ENCODE peak calls at places on chromosomes 6 and 20, in ten cellular contexts. One of them, this sample, is unnamed.

GRCh38 chr6:144134176-144134575 is 16.1 kb upstream of the STX11 start:
- DNase-seq in BE2C: no peak
- DNase-seq in pancreas: no peak
- DNase-seq in lower leg skin: no peak
- DNase-seq in psoas muscle: no peak
- DNase-seq in Calu3: no peak
- DNase-seq in HFFc6: no peak
- DNase-seq in neural crest cell: no peak
- DNase-seq in HepG2: no peak
- DNase-seq in GM13977: no peak
- DNase-seq in this sample: no peak

GRCh38 chr20:63536241-63536977 is 767 bp downstream of the PTK6 start:
- DNase-seq in psoas muscle: no peak
- DNase-seq in GM13977: no peak
- DNase-seq in HepG2: no peak
- DNase-seq in neural crest cell: no peak
- DNase-seq in HFFc6: no peak
- DNase-seq in lower leg skin: no peak
- DNase-seq in BE2C: peak; percentile 83
- DNase-seq in pancreas: peak; percentile 59
- DNase-seq in Calu3: peak; percentile 66
- DNase-seq in this sample: no peak

GRCh38 chr6:12068899-12069557 is 56.9 kb downstream of the HIVEP1 start:
- DNase-seq in HepG2: no peak
- DNase-seq in GM13977: no peak
- DNase-seq in lower leg skin: no peak
- DNase-seq in Calu3: no peak
- DNase-seq in neural crest cell: no peak
- DNase-seq in HFFc6: no peak
- DNase-seq in BE2C: no peak
- DNase-seq in psoas muscle: no peak
- DNase-seq in pancreas: no peak
- DNase-seq in this sample: no peak

GRCh38 chr20:24633026-24633425 is 163.6 kb downstream of the SYNDIG1 start:
- DNase-seq in neural crest cell: no peak
- DNase-seq in pancreas: no peak
- DNase-seq in psoas muscle: no peak
- DNase-seq in GM13977: no peak
- DNase-seq in HepG2: no peak
- DNase-seq in HFFc6: peak; percentile 27
- DNase-seq in Calu3: no peak
- DNase-seq in BE2C: no peak
- DNase-seq in lower leg skin: no peak
- DNase-seq in this sample: no peak

GRCh38 chr6:49416195-49416594 is 46.9 kb downstream of the MMUT start:
- DNase-seq in HFFc6: no peak
- DNase-seq in GM13977: no peak
- DNase-seq in Calu3: no peak
- DNase-seq in lower leg skin: no peak
- DNase-seq in pancreas: no peak
- DNase-seq in psoas muscle: no peak
- DNase-seq in HepG2: no peak
- DNase-seq in neural crest cell: no peak
- DNase-seq in BE2C: no peak
- DNase-seq in this sample: no peak

GRCh38 chr6:116206231-116206903 is 47.5 kb downstream of the TSPYL4 start:
- DNase-seq in neural crest cell: no peak
- DNase-seq in HFFc6: peak; percentile 10
- DNase-seq in Calu3: no peak
- DNase-seq in pancreas: no peak
- DNase-seq in GM13977: no peak
- DNase-seq in BE2C: no peak
- DNase-seq in HepG2: no peak
- DNase-seq in lower leg skin: no peak
- DNase-seq in psoas muscle: no peak
- DNase-seq in this sample: no peak

GRCh38 chr20:63979549-63980316 is at the start of gene SAMD10:
- DNase-seq in neural crest cell: peak; percentile 45
- DNase-seq in Calu3: peak; percentile 81
- DNase-seq in BE2C: peak; percentile 90
- DNase-seq in lower leg skin: no peak
- DNase-seq in pancreas: no peak
- DNase-seq in HepG2: peak; percentile 70
- DNase-seq in psoas muscle: peak; percentile 69
- DNase-seq in GM13977: peak; percentile 89
- DNase-seq in HFFc6: no peak
- DNase-seq in this sample: peak; percentile 86

GRCh38 chr6:53119772-53120409 is 28.8 kb downstream of the GCM1 start:
- DNase-seq in lower leg skin: no peak
- DNase-seq in BE2C: no peak
- DNase-seq in psoas muscle: no peak
- DNase-seq in pancreas: peak; percentile 39
- DNase-seq in HFFc6: peak; percentile 68
- DNase-seq in GM13977: no peak
- DNase-seq in HepG2: peak; percentile 92
- DNase-seq in neural crest cell: no peak
- DNase-seq in Calu3: peak; percentile 46
- DNase-seq in this sample: no peak

GRCh38 chr20:19264191-19264590 is 51.7 kb downstream of the SLC24A3 start:
- DNase-seq in pancreas: no peak
- DNase-seq in neural crest cell: no peak
- DNase-seq in HepG2: no peak
- DNase-seq in GM13977: no peak
- DNase-seq in lower leg skin: no peak
- DNase-seq in psoas muscle: no peak
- DNase-seq in Calu3: no peak
- DNase-seq in BE2C: no peak
- DNase-seq in HFFc6: no peak
- DNase-seq in this sample: no peak

GRCh38 chr20:15396026-15396425 is 1058.6 kb upstream of the FLRT3 start:
- DNase-seq in GM13977: no peak
- DNase-seq in psoas muscle: no peak
- DNase-seq in neural crest cell: no peak
- DNase-seq in lower leg skin: no peak
- DNase-seq in HFFc6: no peak
- DNase-seq in Calu3: no peak
- DNase-seq in HepG2: no peak
- DNase-seq in pancreas: no peak
- DNase-seq in BE2C: no peak
- DNase-seq in this sample: no peak

GRCh38 chr6:100366419-100366818 is 98.3 kb downstream of the SIM1 start:
- DNase-seq in pancreas: no peak
- DNase-seq in GM13977: no peak
- DNase-seq in Calu3: no peak
- DNase-seq in BE2C: no peak
- DNase-seq in HFFc6: peak; percentile 62
- DNase-seq in HepG2: no peak
- DNase-seq in neural crest cell: no peak
- DNase-seq in lower leg skin: no peak
- DNase-seq in psoas muscle: no peak
- DNase-seq in this sample: no peak

DNA sequence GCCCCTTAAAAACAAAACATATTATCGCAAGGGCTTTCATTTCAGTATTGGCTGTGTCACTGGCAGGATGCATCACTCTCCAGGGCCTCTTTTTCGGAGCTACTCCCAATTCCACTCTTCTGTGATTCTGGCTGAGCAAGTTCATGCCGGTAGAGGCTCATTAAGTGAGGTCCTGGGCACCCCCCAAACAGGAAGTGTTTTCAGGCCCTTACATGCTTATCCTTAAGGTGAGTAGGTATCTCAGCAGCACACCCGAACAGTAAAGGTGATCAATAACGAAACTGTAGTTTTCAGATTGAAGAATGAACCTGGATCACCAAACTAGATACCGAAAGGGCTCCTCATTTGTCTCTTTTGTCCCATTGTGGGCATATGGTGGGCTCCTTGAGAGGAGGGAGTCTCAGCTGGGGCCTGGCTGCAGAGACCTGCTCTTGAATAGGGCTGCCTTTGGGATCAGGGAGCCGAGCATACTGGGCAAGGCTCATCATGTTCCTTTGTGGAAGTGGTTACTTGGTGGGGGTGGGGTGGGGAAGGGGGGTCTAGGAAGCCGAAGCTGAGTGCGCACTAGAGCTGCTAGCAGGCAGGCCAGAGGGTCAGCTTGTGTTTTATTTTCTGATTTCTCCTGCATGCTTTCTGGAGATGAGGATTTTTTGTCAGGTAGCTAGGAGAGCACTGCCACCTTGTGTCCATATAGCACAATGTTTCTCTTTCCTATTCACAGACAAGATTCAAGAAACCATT is 65.2 kb downstream of the CDS2 start:
- DNase-seq in psoas muscle: no peak
- DNase-seq in lower leg skin: no peak
- DNase-seq in neural crest cell: no peak
- DNase-seq in HepG2: peak; percentile 90
- DNase-seq in HFFc6: peak; percentile 73
- DNase-seq in Calu3: peak; percentile 8
- DNase-seq in pancreas: no peak
- DNase-seq in BE2C: peak; percentile 53
- DNase-seq in GM13977: peak; percentile 82
- DNase-seq in this sample: no peak
- TF ChIP-seq CTCF in psoas muscle: peak; percentile 77
- TF ChIP-seq CTCF in lower leg skin: no peak
- TF ChIP-seq CTCF in neural crest cell: peak; percentile 83
- TF ChIP-seq CTCF in HepG2: peak; percentile 95
- TF ChIP-seq CTCF in HFFc6: peak; percentile 87
- TF ChIP-seq CTCF in Calu3: peak; percentile 30
- TF ChIP-seq CTCF in pancreas: peak; percentile 66
- TF ChIP-seq CTCF in BE2C: peak; percentile 83
- TF ChIP-seq CTCF in GM13977: peak; percentile 75
- TF ChIP-seq CTCF in this sample: peak; percentile 78

DNA sequence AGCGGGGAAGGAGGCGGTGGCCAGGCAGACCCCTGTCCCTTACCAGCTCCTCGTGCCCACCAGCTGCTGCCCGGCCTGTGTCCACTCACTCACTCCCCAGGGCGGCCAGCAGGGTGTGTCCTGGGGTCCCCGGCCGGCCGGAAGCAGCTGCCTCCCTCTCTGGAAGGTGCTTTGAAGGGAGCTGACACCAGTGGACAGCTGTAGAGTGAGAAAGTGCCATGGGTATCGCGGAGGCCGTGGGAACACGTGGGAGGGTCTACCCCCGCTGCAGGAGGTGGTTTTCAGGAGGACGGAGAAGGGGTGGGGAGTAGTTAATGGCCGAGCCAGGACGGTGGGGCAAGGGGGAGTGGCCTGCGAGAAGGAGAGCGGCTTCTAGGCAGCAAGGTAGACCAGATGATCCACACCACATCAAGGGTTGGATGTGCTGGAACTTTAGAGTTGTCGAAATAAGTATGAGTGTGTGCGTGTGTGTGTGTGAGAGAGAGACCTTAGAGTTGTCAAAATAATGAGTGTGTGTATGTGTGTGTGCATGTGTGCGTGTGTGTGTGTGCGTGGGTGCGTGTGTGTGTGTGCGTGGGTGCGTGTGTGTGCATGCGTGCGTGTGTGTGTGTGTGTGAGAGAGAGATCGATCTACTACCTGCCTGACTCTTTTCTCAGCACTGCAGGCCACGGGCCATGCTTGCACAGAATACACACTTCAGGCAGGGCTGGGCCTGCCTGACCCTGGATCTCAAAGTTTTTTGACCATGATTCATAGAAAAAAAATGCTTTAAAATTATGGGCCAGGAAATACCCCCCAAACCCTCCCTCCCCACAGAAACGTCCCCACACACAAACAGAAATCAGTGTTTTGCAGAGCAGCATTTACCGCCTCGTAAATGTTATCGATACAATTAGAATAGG is 43.9 kb downstream of the CDH4 start:
- DNase-seq in psoas muscle: no peak
- DNase-seq in GM13977: no peak
- DNase-seq in pancreas: no peak
- DNase-seq in HFFc6: no peak
- DNase-seq in BE2C: no peak
- DNase-seq in neural crest cell: no peak
- DNase-seq in HepG2: no peak
- DNase-seq in lower leg skin: no peak
- DNase-seq in Calu3: no peak
- DNase-seq in this sample: no peak
- TF ChIP-seq CTCF in psoas muscle: no peak
- TF ChIP-seq CTCF in GM13977: no peak
- TF ChIP-seq CTCF in pancreas: no peak
- TF ChIP-seq CTCF in HFFc6: no peak
- TF ChIP-seq CTCF in BE2C: no peak
- TF ChIP-seq CTCF in neural crest cell: no peak
- TF ChIP-seq CTCF in HepG2: no peak
- TF ChIP-seq CTCF in lower leg skin: no peak
- TF ChIP-seq CTCF in Calu3: no peak
- TF ChIP-seq CTCF in this sample: no peak

GRCh38 chr6:161837854-161838253 is 564.0 kb upstream of the AGPAT4 start:
- DNase-seq in lower leg skin: no peak
- DNase-seq in psoas muscle: no peak
- DNase-seq in GM13977: no peak
- DNase-seq in neural crest cell: no peak
- DNase-seq in HFFc6: no peak
- DNase-seq in BE2C: no peak
- DNase-seq in Calu3: no peak
- DNase-seq in HepG2: no peak
- DNase-seq in pancreas: no peak
- DNase-seq in this sample: no peak

GRCh38 chr6:161837449-161837735 is 563.5 kb upstream of the AGPAT4 start:
- DNase-seq in HepG2: no peak
- DNase-seq in Calu3: no peak
- DNase-seq in GM13977: no peak
- DNase-seq in BE2C: no peak
- DNase-seq in neural crest cell: no peak
- DNase-seq in psoas muscle: no peak
- DNase-seq in HFFc6: no peak
- DNase-seq in lower leg skin: no peak
- DNase-seq in pancreas: no peak
- DNase-seq in this sample: no peak

GRCh38 chr6:161838306-161839035 is 564.6 kb upstream of the AGPAT4 start:
- DNase-seq in BE2C: peak; percentile 25
- DNase-seq in GM13977: no peak
- DNase-seq in psoas muscle: no peak
- DNase-seq in neural crest cell: no peak
- DNase-seq in Calu3: no peak
- DNase-seq in pancreas: no peak
- DNase-seq in lower leg skin: no peak
- DNase-seq in HFFc6: no peak
- DNase-seq in HepG2: peak; percentile 96
- DNase-seq in this sample: no peak

GRCh38 chr6:161835426-161836029 is 561.7 kb upstream of the AGPAT4 start:
- DNase-seq in HFFc6: no peak
- DNase-seq in BE2C: peak; percentile 31
- DNase-seq in lower leg skin: no peak
- DNase-seq in GM13977: no peak
- DNase-seq in pancreas: no peak
- DNase-seq in neural crest cell: no peak
- DNase-seq in psoas muscle: no peak
- DNase-seq in HepG2: peak; percentile 13
- DNase-seq in Calu3: no peak
- DNase-seq in this sample: no peak

GRCh38 chr6:161836643-161837448 is 563.0 kb upstream of the AGPAT4 start:
- DNase-seq in GM13977: no peak
- DNase-seq in pancreas: no peak
- DNase-seq in psoas muscle: no peak
- DNase-seq in neural crest cell: no peak
- DNase-seq in lower leg skin: no peak
- DNase-seq in Calu3: peak; percentile 8
- DNase-seq in HFFc6: no peak
- DNase-seq in BE2C: no peak
- DNase-seq in HepG2: peak; percentile 35
- DNase-seq in this sample: no peak
- TF ChIP-seq CTCF in GM13977: no peak
- TF ChIP-seq CTCF in pancreas: peak; percentile 45
- TF ChIP-seq CTCF in psoas muscle: no peak
- TF ChIP-seq CTCF in neural crest cell: peak; percentile 59
- TF ChIP-seq CTCF in lower leg skin: no peak
- TF ChIP-seq CTCF in Calu3: no peak
- TF ChIP-seq CTCF in HFFc6: no peak
- TF ChIP-seq CTCF in BE2C: peak; percentile 47
- TF ChIP-seq CTCF in HepG2: peak; percentile 56
- TF ChIP-seq CTCF in this sample: peak; percentile 40

GRCh38 chr6:142868917-142869316 is 76.1 kb downstream of the HIVEP2 start:
- DNase-seq in neural crest cell: no peak
- DNase-seq in BE2C: no peak
- DNase-seq in lower leg skin: no peak
- DNase-seq in HepG2: peak; percentile 92
- DNase-seq in psoas muscle: no peak
- DNase-seq in pancreas: peak; percentile 9
- DNase-seq in GM13977: no peak
- DNase-seq in HFFc6: no peak
- DNase-seq in Calu3: no peak
- DNase-seq in this sample: no peak
- TF ChIP-seq CTCF in neural crest cell: peak; percentile 16
- TF ChIP-seq CTCF in BE2C: no peak
- TF ChIP-seq CTCF in lower leg skin: no peak
- TF ChIP-seq CTCF in HepG2: peak; percentile 19
- TF ChIP-seq CTCF in psoas muscle: no peak
- TF ChIP-seq CTCF in pancreas: no peak
- TF ChIP-seq CTCF in GM13977: no peak
- TF ChIP-seq CTCF in HFFc6: peak; percentile 28
- TF ChIP-seq CTCF in Calu3: no peak
- TF ChIP-seq CTCF in this sample: no peak